ENCODE peak calls at places on chromosomes 16 and 17, in seven cellular contexts. F is lower lobe of right lung, P is mammary epithelial cell, W is cardiac muscle cell, N is upper lobe of right lung, K is IMR-90, H is mesendoderm. I is an unnamed sample. For H3K36me3 and H3K27me3, the result is how much of the 10 kb centered on the place peaks cover.

GRCh38 chr17:30969989-30970680 is 704 bp upstream of the RNF135 start:
- DNase-seq in H (peak), F (no peak), K (no peak), W (no peak), P (peak), N (no peak), I (no peak)

GRCh38 chr16:86587487-86587886 is 9.1 kb downstream of the FOXL1 start:
- DNase-seq in P (no peak), W (no peak), H (no peak), F (no peak), K (no peak), N (no peak), I (no peak)

GRCh38 chr16:81367821-81368220 is 53.1 kb downstream of the GAN start:
- DNase-seq in K (no peak), F (no peak), P (no peak), W (no peak), N (no peak), H (no peak), I (no peak)

GRCh38 chr16:16881771-16882170 is 502.8 kb downstream of the NPIPA7 start:
- DNase-seq in P (no peak), N (no peak), K (no peak), W (no peak), H (peak), F (no peak), I (no peak)

GRCh38 chr16:31143036-31143888 is 6.6 kb downstream of the PRSS36 start:
- DNase-seq in K (no peak), W (no peak), P (no peak), H (no peak), F (no peak), N (no peak), I (no peak)

GRCh38 chr17:78789663-78790181 is 7.6 kb upstream of the CYTH1 start:
- DNase-seq in H (no peak), W (no peak), F (peak), K (peak), P (no peak), N (peak), I (no peak)

GRCh38 chr17:39671651-39672521 is 3.6 kb downstream of the PNMT start:
- DNase-seq in N (peak), W (peak), P (peak), F (no peak), K (peak), H (peak), I (peak)

GRCh38 chr17:8004899-8005298 is 2.5 kb downstream of the GUCY2D start:
- DNase-seq in N (peak), H (peak), P (no peak), K (peak), W (no peak), F (no peak), I (no peak)

GRCh38 chr17:76405967-76406647 is 21.7 kb downstream of the SPHK1 start:
- DNase-seq in F (peak), P (no peak), N (no peak), W (peak), H (no peak), K (peak), I (no peak)

GRCh38 chr16:70158261-70158939 is 15.2 kb upstream of the CLEC18C start:
- DNase-seq in W (no peak), H (peak), N (no peak), P (no peak), F (no peak), K (no peak), I (no peak)

GRCh38 chr16:66477028-66477515 is 50.0 kb downstream of the BEAN1 start:
- DNase-seq in N (no peak), P (no peak), F (no peak), W (no peak), K (no peak), H (peak), I (no peak)

GRCh38 chr17:19757536-19758180 is 9.6 kb upstream of the ALDH3A1 start:
- DNase-seq in P (no peak), F (no peak), K (no peak), H (no peak), W (no peak), N (no peak), I (no peak)

GRCh38 chr16:50591800-50592771 is 43.9 kb downstream of the NKD1 start:
- DNase-seq in P (no peak), F (no peak), H (no peak), N (no peak), K (no peak), W (peak), I (no peak)

GRCh38 chr16:12829096-12829888 is 25.6 kb upstream of the CPPED1 start:
- DNase-seq in N (no peak), H (no peak), P (no peak), K (no peak), W (no peak), F (no peak), I (no peak)

GRCh38 chr17:38403491-38403890 is 24.8 kb upstream of the ARHGAP23 start:
- DNase-seq in W (no peak), N (no peak), F (no peak), H (peak), K (peak), P (no peak), I (no peak)

GRCh38 chr17:81339502-81340296 is 44.6 kb upstream of the SLC38A10 start:
- DNase-seq in H (peak), F (peak), K (no peak), W (no peak), N (peak), P (no peak), I (no peak)

GRCh38 chr17:30376621-30377452 is 1.9 kb upstream of the CPD start:
- DNase-seq in K (peak), F (no peak), N (peak), H (peak), W (peak), P (no peak), I (no peak)

GRCh38 chr17:38608648-38609047 is 2.9 kb upstream of the SRCIN1 start:
- DNase-seq in W (no peak), F (peak), K (no peak), H (no peak), N (peak), P (peak), I (no peak)

GRCh38 chr17:44235583-44235936 is 16.1 kb upstream of the UBTF start:
- DNase-seq in N (no peak), W (no peak), K (peak), F (no peak), P (peak), H (no peak), I (no peak)

GRCh38 chr16:49643429-49644142 is 212.3 kb downstream of the ZNF423 start:
- DNase-seq in P (no peak), F (no peak), K (peak), N (no peak), H (no peak), W (no peak), I (no peak)

GRCh38 chr17:10025224-10025623 is 120.2 kb upstream of the RCVRN start:
- DNase-seq in P (no peak), H (no peak), N (no peak), F (no peak), W (no peak), K (no peak), I (no peak)

GRCh38 chr17:46791531-46791930 is 27.0 kb downstream of the WNT3 start:
- DNase-seq in P (no peak), K (no peak), W (no peak), F (no peak), H (no peak), N (no peak), I (no peak)

GRCh38 chr16:9457215-9457614 is 365.8 kb downstream of the HAPSTR1 start:
- DNase-seq in P (no peak), F (no peak), H (no peak), K (no peak), W (no peak), N (no peak), I (no peak)

DNA sequence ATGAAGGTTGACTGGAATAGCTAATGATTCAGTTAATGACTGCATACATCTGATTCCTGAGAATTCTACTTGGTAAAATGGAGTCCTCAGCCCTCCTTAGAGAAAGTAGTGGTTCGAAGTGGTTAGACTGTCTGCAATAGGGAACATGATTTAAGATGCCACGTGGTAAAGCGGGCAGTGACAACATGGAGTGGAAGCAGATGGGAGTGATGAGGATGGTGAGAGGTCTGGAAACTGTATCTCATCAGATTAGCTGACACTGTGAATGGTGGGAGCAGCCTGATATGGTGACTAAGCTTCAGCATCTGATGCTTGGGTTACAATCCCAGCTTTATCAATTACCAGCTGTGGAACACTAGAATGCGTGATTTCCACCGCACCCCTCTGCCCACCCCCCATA is 8.4 kb downstream of the CDH11 start:
- DNase-seq in H (peak), F (no peak), P (no peak), K (no peak), N (no peak), W (no peak), I (no peak)
- H3K36me3 ChIP-seq in H (under half), F (under half), P (under half), K (under half), N (under half), W (under half), I (under half)

GRCh38 chr17:15262291-15263205 is 2.6 kb downstream of the PMP22 start:
- DNase-seq in K (peak), W (peak), H (peak), N (peak), F (peak), P (peak), I (no peak)

GRCh38 chr17:15260376-15261062 is 4.6 kb downstream of the PMP22 start:
- DNase-seq in H (peak), W (peak), F (peak), K (peak), N (peak), P (peak), I (no peak)

GRCh38 chr17:15263206-15263579 is 1.9 kb downstream of the PMP22 start:
- DNase-seq in H (peak), F (peak), N (peak), K (peak), W (peak), P (peak), I (no peak)

GRCh38 chr17:15261818-15262290 is 3.3 kb downstream of the PMP22 start:
- DNase-seq in K (no peak), N (no peak), F (no peak), H (peak), W (no peak), P (peak), I (no peak)

GRCh38 chr17:15261063-15261817 is 3.9 kb downstream of the PMP22 start:
- DNase-seq in P (peak), N (peak), F (peak), K (peak), W (peak), H (peak), I (no peak)
- H3K27me3 ChIP-seq in P (under half), N (under half), F (under half), K (under half), W (under half), H (under half), I (under half)

GRCh38 chr17:67123692-67124091 is 79.3 kb downstream of the CACNG1 start:
- DNase-seq in H (no peak), N (no peak), W (no peak), K (no peak), P (no peak), F (no peak), I (no peak)
- H3K36me3 ChIP-seq in H (under half), N (half or more), W (under half), K (under half), P (under half), F (half or more), I (under half)

GRCh38 chr17:79802039-79802735 is 5.3 kb upstream of the CBX8 start:
- DNase-seq in N (no peak), W (no peak), P (no peak), F (no peak), K (no peak), H (no peak), I (no peak)

GRCh38 chr17:79803997-79804855 is 7.3 kb upstream of the CBX8 start:
- DNase-seq in N (no peak), P (no peak), F (no peak), W (no peak), K (no peak), H (no peak), I (no peak)

GRCh38 chr17:79804856-79805696 is 8.2 kb upstream of the CBX8 start:
- DNase-seq in N (no peak), H (no peak), F (no peak), K (no peak), P (no peak), W (no peak), I (no peak)

GRCh38 chr17:79802736-79803420 is 6.0 kb upstream of the CBX8 start:
- DNase-seq in N (no peak), K (no peak), W (no peak), H (no peak), F (no peak), P (no peak), I (no peak)

GRCh38 chr17:79803421-79803996 is 6.6 kb upstream of the CBX8 start:
- DNase-seq in N (no peak), P (no peak), W (no peak), F (no peak), K (no peak), H (no peak), I (no peak)
- H3K27me3 ChIP-seq in N (half or more), P (half or more), W (half or more), F (half or more), K (half or more), H (half or more), I (half or more)

I was measured in iPS DF 6.9.